ENCODE peak calls at places on chromosomes 1 and 21, in four cellular contexts. Z is K562, I is HepG2, M is WTC11. Q is an unnamed sample.

GRCh38 chr1:222974496-222974895 is 159.7 kb downstream of the DISP1 start:
- DNase-seq in I (no peak), M (no peak), Z (no peak), Q (no peak)

GRCh38 chr1:201272838-201273237 is 10.5 kb upstream of the PKP1 start:
- DNase-seq in Z (no peak), I (no peak), M (no peak), Q (no peak)

GRCh38 chr1:102535829-102536505 is 539.2 kb upstream of the OLFM3 start:
- DNase-seq in M (no peak), Z (no peak), I (no peak), Q (no peak)

GRCh38 chr1:73662526-73662925 is 535.5 kb downstream of the LRRIQ3 start:
- DNase-seq in Z (no peak), I (no peak), M (no peak), Q (no peak)

GRCh38 chr1:70714149-70714548 is 303.1 kb downstream of the CTH start:
- DNase-seq in M (no peak), Z (no peak), I (no peak), Q (no peak)

GRCh38 chr1:66446261-66447001 is 87.5 kb upstream of the SGIP1 start:
- DNase-seq in Z (peak; percentile 41), I (peak; percentile 47), M (no peak), Q (peak; percentile 74)

GRCh38 chr1:202122639-202123335 is at the start of gene GPR37L1:
- DNase-seq in M (peak; percentile 83), I (peak; percentile 58), Z (peak; percentile 62), Q (no peak)

GRCh38 chr1:52424757-52425265 is 20.4 kb downstream of the PRPF38A start:
- DNase-seq in Z (no peak), I (no peak), M (no peak), Q (no peak)

GRCh38 chr1:94974824-94975223 is 47.9 kb upstream of the CNN3 start:
- DNase-seq in M (no peak), Z (no peak), I (no peak), Q (no peak)

GRCh38 chr1:85427844-85428243 is 37.1 kb downstream of the DDAH1 start:
- DNase-seq in M (no peak), Z (no peak), I (no peak), Q (no peak)

GRCh38 chr1:200168926-200169325 is 141.4 kb downstream of the NR5A2 start:
- DNase-seq in I (no peak), Z (no peak), M (no peak), Q (no peak)

GRCh38 chr1:51165540-51165939 is 63.5 kb downstream of the C1orf185 start:
- DNase-seq in M (no peak), Z (no peak), I (no peak), Q (no peak)

GRCh38 chr1:114154963-114155322 is 1.3 kb upstream of the SYT6 start:
- DNase-seq in Z (no peak), I (no peak), M (peak; percentile 78), Q (no peak)

GRCh38 chr1:103761896-103762295 is 12.2 kb downstream of the AMY1C start:
- DNase-seq in M (no peak), I (no peak), Z (no peak), Q (no peak)

GRCh38 chr1:7857951-7858350 is 5.1 kb upstream of the UTS2 start:
- DNase-seq in I (no peak), M (no peak), Z (no peak), Q (no peak)

GRCh38 chr21:44701023-44701400 is 4.0 kb downstream of the KRTAP10-12 start:
- DNase-seq in M (no peak), Z (no peak), I (no peak), Q (no peak)

GRCh38 chr21:38505654-38506523 is 7.6 kb upstream of the ERG start:
- DNase-seq in I (peak; percentile 62), M (no peak), Z (no peak), Q (peak; percentile 42)

GRCh38 chr1:223556414-223557124 is 108.9 kb downstream of the CAPN8 start:
- DNase-seq in M (peak; percentile 86), Z (peak; percentile 76), I (peak; percentile 25), Q (peak; percentile 81)

GRCh38 chr1:62688687-62689085 is 500 bp upstream of the DOCK7 start:
- DNase-seq in Z (no peak), I (peak; percentile 4), M (no peak), Q (no peak)

GRCh38 chr1:30599721-30600120 is 123.7 kb downstream of the MATN1 start:
- DNase-seq in M (no peak), I (no peak), Z (no peak), Q (no peak)

GRCh38 chr1:41735587-41736290 is 183.0 kb downstream of the HIVEP3 start:
- DNase-seq in I (no peak), M (no peak), Z (no peak), Q (no peak)

GRCh38 chr1:219771039-219771438 is 157.3 kb downstream of the SLC30A10 start:
- DNase-seq in I (peak; percentile 37), Z (no peak), M (no peak), Q (no peak)

GRCh38 chr1:213163278-213163711 is 112.3 kb downstream of the RPS6KC1 start:
- DNase-seq in Z (no peak), M (no peak), I (no peak), Q (no peak)

GRCh38 chr21:16302851-16303282 is 573.1 kb downstream of the USP25 start:
- DNase-seq in Z (no peak), I (no peak), M (no peak), Q (no peak)

GRCh38 chr21:33894736-33895288 is 20.8 kb downstream of the ATP5PO start:
- DNase-seq in Z (peak; percentile 84), M (peak; percentile 84), I (peak; percentile 70), Q (peak; percentile 90)

GRCh38 chr21:33896691-33897090 is 18.9 kb downstream of the ATP5PO start:
- DNase-seq in I (no peak), M (no peak), Z (no peak), Q (no peak)

GRCh38 chr21:33897098-33897497 is 18.5 kb downstream of the ATP5PO start:
- DNase-seq in I (no peak), M (no peak), Z (no peak), Q (no peak)

GRCh38 chr21:33893917-33894316 is 21.7 kb downstream of the ATP5PO start:
- DNase-seq in Z (no peak), M (no peak), I (no peak), Q (no peak)

GRCh38 chr21:33895356-33895755 is 20.2 kb downstream of the ATP5PO start:
- DNase-seq in M (no peak), Z (no peak), I (no peak), Q (no peak)
- TF ChIP-seq ELF4 in M (no peak), Z (no peak), I (no peak), Q (no peak)

DNA sequence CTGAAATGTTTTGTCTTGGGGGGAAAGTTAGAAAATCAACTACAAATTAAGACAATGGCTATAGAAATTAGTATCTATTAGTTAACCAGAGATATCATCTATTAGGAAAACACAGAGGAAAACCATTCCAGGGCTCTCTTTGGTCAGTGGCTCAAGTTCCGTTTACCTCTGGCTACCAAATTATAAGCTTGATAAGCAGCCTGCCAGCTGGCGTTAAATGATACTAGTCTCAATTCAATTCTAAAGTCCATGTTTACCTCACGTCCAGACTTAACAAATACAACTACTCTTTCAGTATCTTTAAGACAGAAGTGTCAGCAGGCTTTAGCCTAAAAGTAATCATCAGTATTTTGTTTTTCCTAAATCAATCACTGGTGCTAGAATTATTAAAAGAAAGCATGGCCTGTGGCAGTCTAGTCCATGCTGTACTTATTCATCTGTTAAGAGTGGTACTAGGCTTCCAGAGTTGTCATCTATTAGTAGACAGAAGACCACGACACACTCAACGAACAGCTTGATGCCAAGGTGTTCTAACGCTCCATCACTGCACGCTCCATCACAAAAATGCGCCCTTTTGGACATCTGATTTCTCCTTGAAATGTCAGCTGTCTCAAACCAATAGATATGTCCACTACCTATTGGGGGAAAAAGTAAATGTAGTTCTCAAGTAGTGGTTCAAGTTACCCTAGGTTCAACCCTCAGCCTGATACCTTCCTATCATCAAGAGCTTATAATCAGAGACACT is 1.5 kb downstream of the IVNS1ABP start:
- DNase-seq in I (peak; percentile 51), M (no peak), Z (no peak), Q (no peak)
- TF ChIP-seq ELF4 in I (no peak), M (no peak), Z (no peak), Q (no peak)

DNA sequence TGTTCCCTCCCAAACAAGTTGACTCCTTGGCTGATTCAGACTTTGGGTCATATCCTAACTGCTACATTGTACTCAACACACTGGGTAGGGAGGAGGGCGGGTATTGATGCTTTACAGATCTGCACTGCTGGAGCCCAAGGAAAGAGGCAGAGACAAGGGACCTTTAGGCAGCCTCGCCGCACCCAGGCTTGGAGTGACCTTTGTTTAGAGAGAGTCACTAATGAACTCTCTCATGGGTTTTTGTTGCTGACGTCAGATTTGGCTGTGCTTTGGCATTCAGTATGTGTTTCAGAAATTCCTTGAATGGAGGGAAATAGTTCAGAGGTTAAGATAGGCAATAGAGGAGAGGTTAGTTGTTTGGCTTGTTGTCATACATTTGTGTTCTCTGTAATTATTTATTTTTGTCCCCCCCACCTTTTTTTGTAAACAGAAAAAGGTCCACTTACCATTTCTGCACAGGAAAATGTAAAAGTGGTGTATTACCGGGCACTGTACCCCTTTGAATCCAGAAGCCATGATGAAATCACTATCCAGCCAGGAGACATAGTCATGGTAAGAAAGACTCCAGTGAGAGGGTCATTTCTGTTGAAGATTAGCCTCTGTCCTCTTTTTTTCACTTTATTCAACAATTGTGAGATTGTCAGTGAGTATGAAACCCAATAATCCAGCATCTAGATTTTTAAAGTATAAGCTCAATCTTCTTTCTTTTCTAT is 116.1 kb downstream of the ATP5PO start:
- DNase-seq in I (no peak), Z (no peak), M (no peak), Q (no peak)
- TF ChIP-seq ELF4 in I (no peak), Z (no peak), M (no peak), Q (no peak)

GRCh38 chr1:203289281-203289981 is 15.9 kb upstream of the BTG2 start:
- DNase-seq in Z (peak; percentile 67), M (no peak), I (no peak), Q (no peak)
- TF ChIP-seq ELF4 in Z (no peak), M (no peak), I (no peak), Q (no peak)

Q was measured in HEK293T.